ENCODE peak calls at places on chromosomes 1 and 21, in six cellular contexts. P is stimulated activated CD4-positive, alpha-beta T cell treated with anti-CD3 and anti-CD28 coated beads, Interleukin-2, amount 100 ng/mL, for 48 hours; Q is NCI-H187; Y is AG09309; L is mucosa of descending colon; W is A549. T is an unnamed sample.

GRCh38 chr1:199010933-199011332 is 372.1 kb downstream of the PTPRC start:
- DNase-seq in P (no peak), Q (no peak), Y (no peak), L (no peak), W (no peak), T (no peak)

GRCh38 chr1:21665711-21666571 is 3.2 kb downstream of the RAP1GAP start:
- DNase-seq in P (no peak), Q (no peak), Y (no peak), L (peak), W (no peak), T (no peak)

GRCh38 chr1:244271909-244272308 is 179.8 kb downstream of the ADSS2 start:
- DNase-seq in P (no peak), Q (no peak), Y (no peak), L (no peak), W (no peak), T (no peak)

GRCh38 chr21:37435120-37435519 is 68.5 kb downstream of the DYRK1A start:
- DNase-seq in P (no peak), Q (no peak), Y (peak), L (no peak), W (no peak), T (no peak)

GRCh38 chr1:192826791-192827477 is 18.1 kb downstream of the RGS2 start:
- DNase-seq in P (no peak), Q (no peak), Y (no peak), L (no peak), W (peak), T (no peak)

GRCh38 chr21:27298465-27298864 is 331.6 kb upstream of the ADAMTS5 start:
- DNase-seq in P (no peak), Q (no peak), Y (no peak), L (no peak), W (no peak), T (no peak)

GRCh38 chr1:192474080-192474683 is 101.4 kb upstream of the RGS1 start:
- DNase-seq in P (no peak), Q (no peak), Y (no peak), L (no peak), W (peak), T (peak)

GRCh38 chr1:111516008-111516535 is 12.6 kb upstream of the ADORA3 start:
- DNase-seq in P (no peak), Q (no peak), Y (no peak), L (no peak), W (no peak), T (no peak)

GRCh38 chr1:31483012-31483946 is 70.3 kb downstream of the SERINC2 start:
- DNase-seq in P (no peak), Q (no peak), Y (peak), L (peak), W (no peak), T (no peak)

GRCh38 chr1:45617618-45618017 is 6.2 kb downstream of the CCDC17 start:
- DNase-seq in P (no peak), Q (no peak), Y (no peak), L (no peak), W (no peak), T (no peak)

GRCh38 chr1:227779651-227780050 is 35.8 kb upstream of the PRSS38 start:
- DNase-seq in P (no peak), Q (no peak), Y (no peak), L (no peak), W (no peak), T (no peak)

GRCh38 chr1:153643825-153644224 is 10.0 kb downstream of the CHTOP start:
- DNase-seq in P (no peak), Q (no peak), Y (no peak), L (no peak), W (no peak), T (no peak)

GRCh38 chr1:2170211-2170610 is 24.4 kb downstream of the FAAP20 start:
- DNase-seq in P (no peak), Q (no peak), Y (peak), L (no peak), W (no peak), T (no peak)

GRCh38 chr1:47340227-47340626 is 6.6 kb downstream of the CMPK1 start:
- DNase-seq in P (no peak), Q (no peak), Y (no peak), L (no peak), W (no peak), T (no peak)

GRCh38 chr1:194816859-194817258 is 1630.4 kb upstream of the B3GALT2 start:
- DNase-seq in P (no peak), Q (no peak), Y (no peak), L (no peak), W (no peak), T (no peak)